ENCODE peak calls at places on chromosomes 12 and 14, in four cellular contexts. One of them, this sample, is unnamed.

GRCh38 chr14:22131749-22132476 is 457.1 kb downstream of the DAD1 start:
- DNase-seq in activated CD4-positive, alpha-beta T cell treated with anti-CD3 and anti-CD28 coated beads for 48 hours: peak
- DNase-seq in IMR-90: peak
- DNase-seq in ACHN: peak
- DNase-seq in this sample: peak

GRCh38 chr12:54523637-54524036 is 25.8 kb upstream of the PDE1B start:
- DNase-seq in activated CD4-positive, alpha-beta T cell treated with anti-CD3 and anti-CD28 coated beads for 48 hours: no peak
- DNase-seq in IMR-90: no peak
- DNase-seq in ACHN: no peak
- DNase-seq in this sample: no peak

GRCh38 chr12:5376591-5377207 is 55.2 kb upstream of the NTF3 start:
- DNase-seq in ACHN: no peak
- DNase-seq in activated CD4-positive, alpha-beta T cell treated with anti-CD3 and anti-CD28 coated beads for 48 hours: no peak
- DNase-seq in IMR-90: no peak
- DNase-seq in this sample: no peak

GRCh38 chr14:103451401-103451800 is 66.2 kb downstream of the MARK3 start:
- DNase-seq in IMR-90: no peak
- DNase-seq in activated CD4-positive, alpha-beta T cell treated with anti-CD3 and anti-CD28 coated beads for 48 hours: no peak
- DNase-seq in ACHN: no peak
- DNase-seq in this sample: no peak

GRCh38 chr14:74860899-74861733 is 14.8 kb downstream of the PROX2 start:
- DNase-seq in IMR-90: peak
- DNase-seq in activated CD4-positive, alpha-beta T cell treated with anti-CD3 and anti-CD28 coated beads for 48 hours: peak
- DNase-seq in ACHN: peak
- DNase-seq in this sample: peak

GRCh38 chr12:14930299-14930698 is 8.0 kb downstream of the ERP27 start:
- DNase-seq in activated CD4-positive, alpha-beta T cell treated with anti-CD3 and anti-CD28 coated beads for 48 hours: no peak
- DNase-seq in IMR-90: peak
- DNase-seq in ACHN: no peak
- DNase-seq in this sample: no peak

GRCh38 chr12:63354919-63355318 is 203.9 kb upstream of the AVPR1A start:
- DNase-seq in activated CD4-positive, alpha-beta T cell treated with anti-CD3 and anti-CD28 coated beads for 48 hours: no peak
- DNase-seq in IMR-90: no peak
- DNase-seq in ACHN: no peak
- DNase-seq in this sample: no peak

GRCh38 chr12:104846056-104846762 is 111.9 kb downstream of the SLC41A2 start:
- DNase-seq in ACHN: no peak
- DNase-seq in activated CD4-positive, alpha-beta T cell treated with anti-CD3 and anti-CD28 coated beads for 48 hours: no peak
- DNase-seq in IMR-90: peak
- DNase-seq in this sample: peak

GRCh38 chr12:111034148-111034910 is 114.0 kb upstream of the MYL2 start:
- DNase-seq in activated CD4-positive, alpha-beta T cell treated with anti-CD3 and anti-CD28 coated beads for 48 hours: peak
- DNase-seq in ACHN: no peak
- DNase-seq in IMR-90: no peak
- DNase-seq in this sample: no peak

GRCh38 chr12:51242150-51242549 is 3.5 kb downstream of the DAZAP2 start:
- DNase-seq in ACHN: no peak
- DNase-seq in activated CD4-positive, alpha-beta T cell treated with anti-CD3 and anti-CD28 coated beads for 48 hours: no peak
- DNase-seq in IMR-90: no peak
- DNase-seq in this sample: no peak

GRCh38 chr14:21267431-21267845 is 1.8 kb downstream of the HNRNPC start:
- DNase-seq in activated CD4-positive, alpha-beta T cell treated with anti-CD3 and anti-CD28 coated beads for 48 hours: no peak
- DNase-seq in IMR-90: no peak
- DNase-seq in ACHN: no peak
- DNase-seq in this sample: peak

This sample was measured in ELR.